ENCODE peak calls at places on chromosomes 1 and 21, in five cellular contexts. L is AG09319, R is osteocyte, H is body of pancreas, B is choroid plexus epithelial cell. P is an unnamed sample.

GRCh38 chr21:46001821-46002681 is 20.5 kb downstream of the COL6A1 start:
- DNase-seq in L (no peak), R (peak; percentile 84), H (peak; percentile 12), B (no peak), P (no peak)

GRCh38 chr1:17606826-17607440 is 67.4 kb downstream of the ARHGEF10L start:
- DNase-seq in L (no peak), R (peak; percentile 90), H (peak; percentile 74), B (peak; percentile 73), P (peak; percentile 78)

GRCh38 chr21:37005548-37006242 is 807 bp upstream of the RIPPLY3 start:
- DNase-seq in L (no peak), R (no peak), H (no peak), B (no peak), P (no peak)

GRCh38 chr1:13652238-13652637 is 47.8 kb upstream of the PRDM2 start:
- DNase-seq in L (no peak), R (no peak), H (no peak), B (peak; percentile 23), P (no peak)

GRCh38 chr1:177873238-177873637 is 96.6 kb downstream of the SEC16B start:
- DNase-seq in L (peak; percentile 61), R (no peak), H (no peak), B (peak; percentile 90), P (peak; percentile 68)

GRCh38 chr1:23558140-23558871 is 995 bp downstream of the ID3 start:
- DNase-seq in L (no peak), R (no peak), H (peak; percentile 94), B (peak; percentile 47), P (peak; percentile 66)

GRCh38 chr1:151372411-151372934 is at the start of gene SELENBP1:
- DNase-seq in L (peak; percentile 62), R (no peak), H (peak; percentile 98), B (peak; percentile 79), P (peak; percentile 94)

GRCh38 chr1:9701661-9702060 is 50.1 kb downstream of the PIK3CD start:
- DNase-seq in L (no peak), R (no peak), H (no peak), B (no peak), P (no peak)

GRCh38 chr1:233543338-233544255 is 70.3 kb upstream of the KCNK1 start:
- DNase-seq in L (peak; percentile 36), R (no peak), H (no peak), B (peak; percentile 9), P (peak; percentile 100)

GRCh38 chr21:41581592-41582228 is 73.8 kb upstream of the TMPRSS2 start:
- DNase-seq in L (no peak), R (no peak), H (no peak), B (no peak), P (no peak)

DNA sequence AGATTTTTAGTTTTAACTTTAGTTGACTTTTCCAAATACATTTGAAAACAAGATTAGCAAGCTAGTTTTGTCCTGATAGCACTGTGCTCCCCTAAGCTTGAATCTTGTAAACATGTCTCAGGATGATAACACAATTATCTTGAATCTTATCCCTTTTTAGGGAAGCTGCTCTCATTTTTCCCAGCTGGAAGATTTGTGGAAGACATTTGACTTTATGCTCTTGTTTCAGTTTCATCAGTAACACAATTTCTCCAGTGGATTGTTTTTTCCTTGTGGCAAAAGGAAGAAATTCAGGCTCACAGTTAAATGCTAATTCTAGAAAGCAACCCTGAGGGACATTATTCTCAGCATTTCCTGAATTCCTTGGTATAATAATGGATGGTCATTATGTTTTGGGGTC is 88.8 kb downstream of the CDC7 start:
- DNase-seq in L (no peak), R (no peak), H (no peak), B (no peak), P (no peak)
- TF ChIP-seq CTCF in L (no peak), R (no peak), H (no peak), B (no peak), P (no peak)

DNA sequence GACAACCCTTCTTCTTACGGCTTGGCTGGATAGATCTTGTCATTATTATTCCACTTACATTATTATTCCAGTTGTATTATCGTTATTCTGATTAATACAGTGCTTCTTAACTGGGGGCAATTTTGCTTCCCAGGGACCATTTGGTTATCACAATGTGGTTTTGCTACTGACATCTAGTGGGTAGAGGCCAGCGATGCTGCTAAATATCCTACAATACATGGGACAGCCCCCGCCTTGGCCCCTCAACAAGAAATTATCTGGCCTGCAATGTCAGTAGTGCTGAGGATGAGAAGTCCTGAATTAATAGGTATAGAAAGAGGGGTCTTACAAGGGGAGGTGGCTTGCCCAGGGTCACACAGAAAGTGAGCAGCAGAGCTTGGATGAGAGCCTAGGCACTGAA is 105.6 kb downstream of the PTPRU start:
- DNase-seq in L (no peak), R (no peak), H (no peak), B (peak; percentile 13), P (peak; percentile 6)
- TF ChIP-seq CTCF in L (peak; percentile 21), R (peak; percentile 41), H (no peak), B (peak; percentile 38), P (no peak)

GRCh38 chr1:25697426-25698220 is 81.0 kb downstream of the MAN1C1 start:
- DNase-seq in L (no peak), R (no peak), H (no peak), B (peak; percentile 33), P (no peak)
- TF ChIP-seq CTCF in L (no peak), R (no peak), H (no peak), B (no peak), P (no peak)

GRCh38 chr1:63143482-63143881 is 178.9 kb upstream of the FOXD3 start:
- DNase-seq in L (no peak), R (no peak), H (no peak), B (peak; percentile 53), P (no peak)
- TF ChIP-seq CTCF in L (peak; percentile 13), R (peak; percentile 20), H (no peak), B (peak; percentile 56), P (no peak)

P was measured in MCF 10A.